ENCODE peak calls at places on chromosomes 4 and X, in nine cellular contexts. S is ureter, Z is sigmoid colon, Y is fibroblast of lung, O is tibial nerve, I is stomach, E is fibroblast of pulmonary artery, F is HCEC 1CT, R is ACHN. X is an unnamed sample.

GRCh38 chrX:121052122-121052521 is 4.7 kb downstream of the GLUD2 start:
- DNase-seq in Y (no peak), Z (no peak), F (no peak), S (no peak), O (no peak), E (no peak), R (no peak), I (no peak), X (no peak)

GRCh38 chrX:50469206-50469605 is 1.4 kb downstream of the DGKK start:
- DNase-seq in Y (no peak), E (no peak), F (no peak), Z (no peak), S (no peak), I (no peak), O (no peak), R (no peak), X (no peak)

GRCh38 chr4:132642196-132642817 is 506.8 kb upstream of the PCDH10 start:
- DNase-seq in R (peak; percentile 47), E (peak; percentile 65), O (peak; percentile 22), Y (peak; percentile 33), Z (no peak), F (peak; percentile 42), S (no peak), I (no peak), X (peak; percentile 24)

GRCh38 chrX:79138658-79139241 is 5.7 kb upstream of the GPR174 start:
- DNase-seq in Z (no peak), Y (no peak), R (no peak), F (no peak), O (no peak), I (no peak), E (no peak), S (no peak), X (no peak)

GRCh38 chrX:96590403-96590802 is 94.2 kb upstream of the DIAPH2 start:
- DNase-seq in Z (no peak), E (no peak), O (no peak), F (no peak), S (no peak), Y (no peak), R (no peak), I (no peak), X (no peak)

GRCh38 chr4:37891221-37892159 is 606 bp downstream of the TBC1D1 start:
- DNase-seq in Y (peak; percentile 15), O (peak; percentile 30), R (peak; percentile 22), I (peak; percentile 33), F (no peak), E (no peak), Z (peak; percentile 86), S (peak; percentile 52), X (no peak)

GRCh38 chr4:4480685-4481393 is 61.0 kb downstream of the STX18 start:
- DNase-seq in I (no peak), Z (no peak), F (no peak), E (peak; percentile 38), O (no peak), S (no peak), R (peak; percentile 5), Y (peak; percentile 33), X (no peak)

GRCh38 chrX:153339662-153340061 is 5.7 kb downstream of the ZNF275 start:
- DNase-seq in S (no peak), E (no peak), O (no peak), Z (no peak), I (no peak), R (no peak), Y (no peak), F (no peak), X (no peak)

GRCh38 chrX:133776072-133776471 is 209.3 kb downstream of the GPC3 start:
- DNase-seq in Z (no peak), I (peak; percentile 27), S (no peak), F (no peak), E (no peak), Y (no peak), O (no peak), R (no peak), X (no peak)

GRCh38 chr4:98682719-98683118 is 24.3 kb upstream of the TSPAN5 start:
- DNase-seq in E (peak; percentile 50), S (no peak), Y (peak; percentile 73), I (no peak), Z (no peak), F (peak; percentile 64), O (no peak), R (no peak), X (no peak)

GRCh38 chr4:183111452-183111885 is 12.4 kb downstream of the WWC2 start:
- DNase-seq in Z (no peak), E (no peak), Y (no peak), O (no peak), F (no peak), I (no peak), R (no peak), S (no peak), X (no peak)

GRCh38 chrX:106698693-106699092 is 27.8 kb upstream of the RNF128 start:
- DNase-seq in E (peak; percentile 49), Y (peak; percentile 50), S (no peak), Z (no peak), O (no peak), I (no peak), R (no peak), F (peak; percentile 63), X (no peak)

GRCh38 chr4:70392057-70392776 is 5.5 kb upstream of the OPRPN start:
- DNase-seq in O (no peak), Y (no peak), R (no peak), I (no peak), F (no peak), Z (no peak), E (no peak), S (no peak), X (no peak)

GRCh38 chr4:81260443-81261102 is 45.6 kb upstream of the PRKG2 start:
- DNase-seq in F (no peak), E (peak; percentile 10), S (no peak), Y (no peak), Z (no peak), R (peak; percentile 4), O (no peak), I (no peak), X (no peak)

GRCh38 chrX:111779582-111779981 is 96.4 kb upstream of the TRPC5OS start:
- DNase-seq in Z (no peak), E (no peak), Y (no peak), R (no peak), S (no peak), I (no peak), F (no peak), O (no peak), X (no peak)

GRCh38 chr4:89486042-89486441 is 178.4 kb upstream of the GPRIN3 start:
- DNase-seq in R (peak; percentile 9), Z (no peak), O (no peak), F (peak; percentile 32), I (no peak), Y (no peak), S (no peak), E (peak; percentile 75), X (no peak)

GRCh38 chrX:53000447-53001208 is 42.3 kb upstream of the FAM156A start:
- DNase-seq in I (no peak), Y (no peak), S (no peak), R (no peak), Z (no peak), F (no peak), E (peak; percentile 49), O (no peak), X (no peak)

GRCh38 chr4:38728651-38729141 is 54.1 kb downstream of the TLR10 start:
- DNase-seq in E (no peak), R (no peak), Z (no peak), Y (no peak), S (peak; percentile 57), I (peak; percentile 74), O (no peak), F (no peak), X (no peak)

GRCh38 chr4:15658136-15658535 is 3.0 kb upstream of the FBXL5 start:
- DNase-seq in Y (no peak), F (no peak), S (no peak), R (no peak), I (no peak), E (no peak), Z (no peak), O (no peak), X (peak; percentile 81)

GRCh38 chr4:170476351-170476750 is 386.6 kb upstream of the AADAT start:
- DNase-seq in Y (no peak), R (no peak), S (no peak), E (no peak), I (no peak), O (no peak), Z (no peak), F (peak; percentile 4), X (no peak)

GRCh38 chr4:150581611-150582010 is 340 bp upstream of the MAB21L2 start:
- DNase-seq in R (no peak), Z (peak; percentile 97), S (no peak), F (peak; percentile 89), Y (peak; percentile 95), E (peak; percentile 71), O (no peak), I (no peak), X (peak; percentile 96)